ENCODE peak calls at places on chromosomes 4 and X, in seven cellular contexts. D is Caco-2, X is HCT116, G is transverse colon, O is WERI-Rb-1, T is BJ, M is pancreas. K is an unnamed sample.

GRCh38 chr4:20395160-20395773 is 143.6 kb downstream of the SLIT2 start:
- DNase-seq in M (peak), D (peak), G (peak), X (peak), O (peak), T (no peak), K (no peak)

GRCh38 chr4:164462471-164462870 is 291.5 kb upstream of the SMIM31 start:
- DNase-seq in M (no peak), D (no peak), O (no peak), X (no peak), T (no peak), G (no peak), K (no peak)

GRCh38 chr4:134024251-134024650 is 177.3 kb downstream of the PABPC4L start:
- DNase-seq in G (no peak), T (no peak), O (peak), X (peak), D (peak), M (no peak), K (peak)

GRCh38 chr4:177220376-177220775 is 89.3 kb upstream of the NEIL3 start:
- DNase-seq in O (no peak), X (no peak), G (no peak), D (no peak), M (no peak), T (no peak), K (peak)

GRCh38 chrX:23333842-23334535 is 660 bp upstream of the PTCHD1 start:
- DNase-seq in T (no peak), G (peak), O (peak), X (no peak), D (no peak), M (no peak), K (no peak)

GRCh38 chr4:150423503-150423902 is 158.4 kb upstream of the MAB21L2 start:
- DNase-seq in X (no peak), M (no peak), D (no peak), G (no peak), O (no peak), T (no peak), K (no peak)

GRCh38 chrX:136711147-136711546 is 63.2 kb downstream of the CD40LG start:
- DNase-seq in M (no peak), G (peak), T (no peak), O (peak), X (no peak), D (peak), K (peak)

GRCh38 chr4:169116270-169116901 is 106.3 kb upstream of the CBR4 start:
- DNase-seq in X (no peak), T (no peak), M (no peak), O (no peak), G (no peak), D (no peak), K (no peak)

GRCh38 chrX:154827624-154828408 is 6.6 kb downstream of the SMIM9 start:
- DNase-seq in M (no peak), X (no peak), T (no peak), D (no peak), G (no peak), O (no peak), K (no peak)

GRCh38 chr4:130608121-130608520 is 1512.2 kb downstream of the C4orf33 start:
- DNase-seq in O (no peak), X (no peak), M (no peak), T (no peak), G (no peak), D (no peak), K (no peak)

GRCh38 chr4:25320374-25321172 is 8.0 kb downstream of the ZCCHC4 start:
- DNase-seq in T (peak), M (no peak), X (no peak), D (no peak), G (no peak), O (no peak), K (no peak)

GRCh38 chr4:22607382-22607781 is 85.4 kb upstream of the GBA3 start:
- DNase-seq in T (no peak), O (peak), D (peak), G (peak), M (peak), X (peak), K (peak)

GRCh38 chrX:155881158-155881993 is at the start of gene VAMP7:
- DNase-seq in G (peak), O (peak), T (peak), D (peak), M (peak), X (peak), K (no peak)

GRCh38 chr4:149522031-149522430 is 293.6 kb downstream of the IQCM start:
- DNase-seq in X (no peak), G (no peak), T (no peak), D (no peak), M (no peak), O (no peak), K (no peak)

GRCh38 chrX:132127748-132128147 is at the start of gene FRMD7:
- DNase-seq in O (no peak), T (no peak), G (no peak), X (no peak), D (no peak), M (peak), K (no peak)

GRCh38 chrX:141791856-141792255 is 46.3 kb upstream of the MAGEC3 start:
- DNase-seq in T (no peak), X (no peak), G (no peak), O (no peak), D (no peak), M (no peak), K (no peak)

GRCh38 chr4:189202869-189203271 is 737.8 kb upstream of the FRG1 start:
- DNase-seq in D (no peak), O (no peak), X (no peak), M (no peak), G (no peak), T (no peak), K (no peak)

GRCh38 chr4:16967722-16968121 is 69.3 kb upstream of the LDB2 start:
- DNase-seq in D (no peak), X (no peak), O (no peak), G (peak), T (peak), M (no peak), K (no peak)

GRCh38 chr4:6017030-6017429 is 1.2 kb downstream of the C4orf50 start:
- DNase-seq in G (no peak), O (no peak), D (no peak), T (no peak), M (no peak), X (no peak), K (no peak)

GRCh38 chr4:129821073-129821472 is 725.1 kb downstream of the C4orf33 start:
- DNase-seq in T (no peak), G (no peak), X (no peak), M (no peak), D (no peak), O (no peak), K (no peak)

GRCh38 chr4:110160616-110161015 is 37.8 kb downstream of the ELOVL6 start:
- DNase-seq in G (no peak), X (no peak), M (no peak), O (no peak), T (no peak), D (no peak), K (no peak)

GRCh38 chr4:101171747-101172146 is 175.6 kb downstream of the PPP3CA start:
- DNase-seq in O (no peak), D (no peak), T (no peak), G (no peak), X (no peak), M (no peak), K (no peak)

GRCh38 chrX:120244735-120245498 is 5.7 kb upstream of the ZBTB33 start:
- DNase-seq in G (peak), T (no peak), D (peak), O (peak), X (peak), M (peak), K (peak)

GRCh38 chrX:65926095-65927019 is 113.5 kb downstream of the VSIG4 start:
- DNase-seq in X (no peak), G (peak), M (no peak), O (no peak), T (no peak), D (no peak), K (no peak)

GRCh38 chrX:46758163-46758955 is 559 bp downstream of the SLC9A7 start:
- DNase-seq in O (peak), G (peak), D (no peak), M (peak), X (no peak), T (no peak), K (no peak)

GRCh38 chrX:149540133-149540620 is 635 bp upstream of the EOLA1 start:
- DNase-seq in D (peak), M (peak), T (no peak), G (peak), X (peak), O (peak), K (peak)

GRCh38 chrX:1391707-1392375 is at the start of gene SLC25A6:
- DNase-seq in G (peak), O (peak), T (peak), D (peak), M (peak), X (peak), K (peak)
- TF ChIP-seq CTCF in G (peak), O (peak), T (peak), D (no peak), M (no peak), X (no peak), K (no peak)

DNA sequence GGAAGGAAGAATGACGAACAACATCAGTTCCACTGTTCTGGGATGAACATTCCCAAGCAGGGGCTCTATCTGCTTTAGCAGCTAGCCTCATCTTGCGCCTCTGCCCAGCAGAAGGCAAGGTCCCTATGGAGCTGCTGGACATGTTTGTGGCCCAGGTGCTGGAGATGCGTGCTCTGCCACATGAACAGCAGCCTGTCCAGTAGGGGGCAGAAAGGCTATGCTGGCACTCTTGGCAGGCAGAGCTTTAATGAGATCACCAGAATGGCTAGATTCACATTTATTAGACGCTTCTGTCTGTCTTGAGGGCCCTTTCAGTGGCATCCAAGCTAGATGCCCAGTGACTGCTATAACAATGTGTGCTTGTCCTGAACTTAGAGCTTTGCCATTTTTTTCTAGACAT is 1826.0 kb downstream of the STIM2 start:
- DNase-seq in X (peak), T (no peak), D (peak), G (peak), O (peak), M (peak), K (peak)
- TF ChIP-seq CTCF in X (peak), T (peak), D (peak), G (no peak), O (peak), M (no peak), K (peak)

GRCh38 chrX:68146054-68146453 is 287.2 kb downstream of the OPHN1 start:
- DNase-seq in X (peak), T (no peak), G (no peak), M (no peak), D (no peak), O (no peak), K (peak)
- TF ChIP-seq CTCF in X (peak), T (peak), G (no peak), M (no peak), D (peak), O (peak), K (peak)

GRCh38 chr4:73281982-73282381 is 23.4 kb upstream of the ANKRD17 start:
- DNase-seq in T (no peak), G (no peak), M (no peak), O (no peak), D (no peak), X (no peak), K (no peak)
- TF ChIP-seq CTCF in T (no peak), G (no peak), M (no peak), O (no peak), D (no peak), X (no peak), K (no peak)

GRCh38 chr4:73311428-73311827 is 52.8 kb upstream of the ANKRD17 start:
- DNase-seq in D (no peak), G (no peak), M (no peak), T (no peak), O (no peak), X (peak), K (peak)
- TF ChIP-seq CTCF in D (no peak), G (no peak), M (no peak), T (peak), O (no peak), X (peak), K (peak)

DNA sequence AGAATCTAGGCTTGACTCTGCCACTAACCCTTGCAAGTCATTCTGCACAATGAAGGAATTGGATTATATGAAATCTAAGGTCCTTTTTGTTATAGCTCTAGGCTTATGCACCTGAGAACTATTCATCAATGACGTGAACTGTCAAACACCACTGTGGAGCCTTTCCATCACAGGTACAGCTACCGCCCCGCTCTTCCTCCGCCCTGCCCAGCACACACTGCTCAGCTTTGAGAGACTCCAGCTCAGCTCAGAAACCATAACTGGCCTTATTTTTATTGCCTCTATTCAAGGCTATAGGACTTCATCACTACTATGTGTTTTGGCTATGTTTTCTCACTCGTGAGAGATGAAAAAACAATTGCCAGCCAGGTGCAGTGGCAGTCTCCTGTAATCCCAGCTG is 88.2 kb upstream of the RPL34 start:
- DNase-seq in G (peak), O (no peak), T (no peak), D (no peak), X (no peak), M (no peak), K (no peak)
- TF ChIP-seq CTCF in G (no peak), O (no peak), T (no peak), D (no peak), X (no peak), M (no peak), K (no peak)

K was measured in LNCaP clone FGC.